ENCODE peak calls at places on chromosomes 12 and 14, in six cellular contexts. S, X, H, G, Z and M are unnamed samples.

GRCh38 chr14:75831455-75831854 is 150.3 kb downstream of the TGFB3 start:
- DNase-seq in S (no peak), X (peak; percentile 88), H (no peak), G (peak; percentile 17), Z (peak; percentile 73), M (peak; percentile 60)

GRCh38 chr14:89479802-89480201 is 62.8 kb upstream of the FOXN3 start:
- DNase-seq in S (no peak), X (peak; percentile 34), H (no peak), G (no peak), Z (no peak), M (no peak)

GRCh38 chr12:102629262-102629888 is 149.0 kb upstream of the IGF1 start:
- DNase-seq in S (no peak), X (peak; percentile 20), H (no peak), G (no peak), Z (no peak), M (no peak)

GRCh38 chr14:65222434-65222833 is 120.1 kb upstream of the MAX start:
- DNase-seq in S (no peak), X (peak; percentile 40), H (peak; percentile 51), G (peak; percentile 7), Z (peak; percentile 57), M (peak; percentile 67)

GRCh38 chr14:40682131-40682913 is 924.4 kb upstream of the LRFN5 start:
- DNase-seq in S (no peak), X (no peak), H (no peak), G (no peak), Z (no peak), M (no peak)

GRCh38 chr12:91441236-91441635 is 258.6 kb upstream of the DCN start:
- DNase-seq in S (no peak), X (no peak), H (no peak), G (no peak), Z (no peak), M (no peak)

GRCh38 chr14:61923348-61923747 is 161.1 kb downstream of the SNAPC1 start:
- DNase-seq in S (no peak), X (peak; percentile 6), H (no peak), G (no peak), Z (no peak), M (no peak)

GRCh38 chr14:100088226-100088625 is 23.0 kb downstream of the EVL start:
- DNase-seq in S (no peak), X (no peak), H (no peak), G (no peak), Z (no peak), M (no peak)

GRCh38 chr14:70707138-70708038 is 65.7 kb downstream of the TTC9 start:
- DNase-seq in S (no peak), X (peak; percentile 84), H (peak; percentile 35), G (no peak), Z (no peak), M (no peak)